ENCODE peak calls at places on chromosomes 3 and 15, in four cellular contexts. S is heart left ventricle, Y is HFFc6, I is heart right ventricle. J is an unnamed sample.

GRCh38 chr3:41522620-41523019 is 323.3 kb downstream of the CTNNB1 start:
- DNase-seq in S (no peak), Y (no peak), I (no peak), J (no peak)

GRCh38 chr3:57350271-57350670 is 57.8 kb upstream of the ASB14 start:
- DNase-seq in S (no peak), Y (no peak), I (no peak), J (no peak)

GRCh38 chr15:86701259-86701963 is 621.7 kb downstream of the AGBL1 start:
- DNase-seq in S (no peak), Y (no peak), I (no peak), J (no peak)

GRCh38 chr3:17800232-17800631 is 57.8 kb upstream of the TBC1D5 start:
- DNase-seq in S (no peak), Y (peak), I (no peak), J (no peak)

GRCh38 chr3:150727653-150728502 is 24.2 kb upstream of the ERICH6 start:
- DNase-seq in S (no peak), Y (no peak), I (no peak), J (peak)

GRCh38 chr3:14640734-14641133 is 10.8 kb upstream of the CCDC174 start:
- DNase-seq in S (no peak), Y (no peak), I (no peak), J (no peak)

GRCh38 chr15:57223345-57223744 is 153.0 kb upstream of the CGNL1 start:
- DNase-seq in S (no peak), Y (no peak), I (no peak), J (no peak)

GRCh38 chr15:60721706-60722105 is 242.8 kb upstream of the ICE2 start:
- DNase-seq in S (no peak), Y (peak), I (no peak), J (no peak)

GRCh38 chr3:193732827-193733226 is 139.8 kb downstream of the OPA1 start:
- DNase-seq in S (no peak), Y (no peak), I (no peak), J (no peak)

GRCh38 chr15:58731756-58732535 is 17.6 kb downstream of the ADAM10 start:
- DNase-seq in S (no peak), Y (peak), I (no peak), J (no peak)

GRCh38 chr3:105781871-105782270 is 86.9 kb downstream of the CBLB start:
- DNase-seq in S (no peak), Y (no peak), I (no peak), J (no peak)

GRCh38 chr3:80285370-80285769 is 517.6 kb upstream of the ROBO1 start:
- DNase-seq in S (no peak), Y (no peak), I (no peak), J (no peak)

GRCh38 chr3:43691120-43692002 is 623 bp downstream of the ABHD5 start:
- DNase-seq in S (peak), Y (no peak), I (peak), J (peak)

GRCh38 chr3:133377396-133377795 is 22.5 kb upstream of the BFSP2 start:
- DNase-seq in S (no peak), Y (peak), I (no peak), J (no peak)

GRCh38 chr3:108329508-108329907 is 33.2 kb downstream of the HHLA2 start:
- DNase-seq in S (no peak), Y (no peak), I (no peak), J (no peak)

GRCh38 chr3:106534206-106534605 is 665.4 kb upstream of the CBLB start:
- DNase-seq in S (no peak), Y (peak), I (no peak), J (no peak)

GRCh38 chr3:192831111-192831644 is 86.5 kb downstream of the MB21D2 start:
- DNase-seq in S (no peak), Y (peak), I (no peak), J (no peak)

GRCh38 chr3:175129126-175129525 is 270.0 kb downstream of the NAALADL2 start:
- DNase-seq in S (no peak), Y (peak), I (no peak), J (no peak)

GRCh38 chr3:38634133-38634532 is 15.4 kb downstream of the SCN5A start:
- DNase-seq in S (peak), Y (peak), I (no peak), J (no peak)

GRCh38 chr15:38226867-38227266 is 25.8 kb upstream of the SPRED1 start:
- DNase-seq in S (peak), Y (peak), I (peak), J (no peak)

GRCh38 chr15:79948095-79948695 is 22.8 kb downstream of the BCL2A1 start:
- DNase-seq in S (no peak), Y (no peak), I (no peak), J (no peak)

GRCh38 chr15:75640483-75641175 is 605 bp upstream of the IMP3 start:
- DNase-seq in S (no peak), Y (no peak), I (no peak), J (no peak)
- TF ChIP-seq CTCF in S (no peak), Y (peak), I (peak), J (no peak)

GRCh38 chr15:78711638-78712037 is 70.6 kb upstream of the CHRNB4 start:
- DNase-seq in S (no peak), Y (no peak), I (no peak), J (no peak)
- TF ChIP-seq CTCF in S (no peak), Y (no peak), I (no peak), J (no peak)

GRCh38 chr15:100516592-100517489 is 11.9 kb downstream of the CERS3 start:
- DNase-seq in S (no peak), Y (no peak), I (no peak), J (no peak)
- TF ChIP-seq CTCF in S (no peak), Y (no peak), I (no peak), J (no peak)

DNA sequence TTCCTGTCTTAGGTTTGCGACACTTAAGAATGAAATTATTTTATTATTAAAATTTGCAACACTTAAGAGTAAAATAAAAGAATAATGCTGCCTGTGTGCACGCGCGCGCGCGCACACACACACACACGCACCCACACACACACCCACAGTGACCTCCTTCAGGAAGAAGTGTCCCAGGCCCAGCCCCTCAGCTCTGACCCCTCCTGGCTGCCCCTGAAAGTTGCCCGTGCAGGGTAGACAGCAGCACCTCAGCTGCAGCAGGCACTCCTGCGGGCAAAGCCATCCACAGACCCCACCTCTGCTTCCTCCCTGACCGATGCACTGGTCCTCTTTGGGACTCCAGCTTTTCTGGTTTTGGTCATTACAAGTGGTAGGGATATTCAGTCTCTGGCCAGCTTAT is 478.2 kb downstream of the NTRK3 start:
- DNase-seq in S (no peak), Y (no peak), I (no peak), J (no peak)
- TF ChIP-seq CTCF in S (no peak), Y (no peak), I (no peak), J (no peak)

GRCh38 chr3:170869240-170869592 is 779 bp downstream of the RPL22L1 start:
- DNase-seq in S (no peak), Y (no peak), I (no peak), J (no peak)

GRCh38 chr3:170867143-170867542 is 2.9 kb downstream of the RPL22L1 start:
- DNase-seq in S (no peak), Y (no peak), I (no peak), J (no peak)

GRCh38 chr3:170867552-170867951 is 2.4 kb downstream of the RPL22L1 start:
- DNase-seq in S (no peak), Y (no peak), I (no peak), J (no peak)

GRCh38 chr3:170868577-170869239 is 1.3 kb downstream of the RPL22L1 start:
- DNase-seq in S (no peak), Y (no peak), I (no peak), J (no peak)

GRCh38 chr3:170869645-170870593 is at the start of gene RPL22L1:
- DNase-seq in S (peak), Y (peak), I (peak), J (peak)
- TF ChIP-seq CTCF in S (peak), Y (peak), I (peak), J (no peak)

DNA sequence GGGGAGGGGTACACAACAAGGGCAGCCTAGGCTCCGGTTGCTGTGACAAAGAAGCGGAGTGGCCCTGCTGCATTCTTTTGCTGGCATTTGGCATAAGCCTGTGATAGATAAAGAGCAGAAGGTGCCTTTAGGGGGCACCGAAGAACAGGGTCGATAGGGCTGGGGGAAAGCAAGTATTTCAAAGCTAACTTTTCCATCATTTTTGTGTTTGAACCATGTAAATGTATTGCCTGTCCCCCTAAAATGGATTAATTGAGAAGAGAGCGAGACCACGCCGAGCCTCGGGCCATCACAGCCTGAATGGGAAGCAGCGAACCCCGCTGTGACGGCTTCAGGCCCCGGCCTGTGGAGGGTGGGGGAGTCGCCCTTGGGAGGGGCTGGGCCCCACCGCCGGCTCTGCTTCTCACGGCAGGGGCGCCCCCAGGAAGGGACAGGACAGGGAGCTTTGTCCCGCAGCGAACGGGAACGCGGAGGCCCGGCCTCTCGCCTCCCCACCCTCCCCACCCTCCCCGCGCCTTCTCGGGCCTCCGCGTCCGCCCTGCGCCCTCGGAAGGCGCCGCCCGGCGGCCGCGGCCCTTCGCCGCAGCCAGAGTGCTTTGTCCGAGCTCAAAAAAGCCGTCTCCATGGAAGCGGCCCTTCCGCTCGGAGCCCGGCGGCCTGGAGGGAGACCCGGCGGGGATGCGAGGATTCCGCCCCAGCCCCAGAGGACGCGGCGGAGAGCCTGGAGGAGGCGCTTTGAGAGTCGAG is 32.4 kb upstream of the ALDH1L1 start:
- DNase-seq in S (peak), Y (peak), I (peak), J (no peak)
- TF ChIP-seq CTCF in S (peak), Y (peak), I (peak), J (no peak)